ENCODE peak calls at places on chromosomes 6 and 20, in five cellular contexts. Z is ovary; K is CD8-positive, alpha-beta T cell; J is BJ; A is IMR-90. X is an unnamed sample.

GRCh38 chr6:130944486-130944885 is 117.3 kb downstream of the SMLR1 start:
- DNase-seq in A (no peak), K (no peak), Z (no peak), J (no peak), X (no peak)

GRCh38 chr6:41406821-41407787 is 71.7 kb downstream of the NCR2 start:
- DNase-seq in J (no peak), Z (no peak), K (no peak), A (no peak), X (no peak)

GRCh38 chr6:39295538-39295937 is 18.7 kb downstream of the KCNK17 start:
- DNase-seq in K (no peak), A (no peak), J (no peak), Z (no peak), X (no peak)

GRCh38 chr6:137722749-137723272 is 144.2 kb upstream of the TNFAIP3 start:
- DNase-seq in K (no peak), A (peak; percentile 37), J (no peak), Z (no peak), X (no peak)

GRCh38 chr20:6471110-6471647 is 296.3 kb upstream of the BMP2 start:
- DNase-seq in J (no peak), A (no peak), K (no peak), Z (no peak), X (no peak)

GRCh38 chr6:98832282-98833100 is 1.9 kb upstream of the POU3F2 start:
- DNase-seq in K (no peak), A (peak; percentile 74), J (peak; percentile 11), Z (peak; percentile 34), X (peak; percentile 24)

GRCh38 chr20:41553142-41553879 is 64.9 kb downstream of the CHD6 start:
- DNase-seq in Z (no peak), K (no peak), J (no peak), A (no peak), X (no peak)

GRCh38 chr6:10411131-10411914 is 3.6 kb downstream of the TFAP2A start:
- DNase-seq in Z (no peak), K (no peak), A (no peak), J (no peak), X (no peak)

GRCh38 chr6:165834613-165835259 is 171.7 kb upstream of the PDE10A start:
- DNase-seq in K (no peak), J (no peak), Z (peak; percentile 54), A (peak; percentile 17), X (no peak)

GRCh38 chr6:111712398-111712797 is 106.7 kb upstream of the TRAF3IP2 start:
- DNase-seq in J (peak; percentile 35), A (peak; percentile 95), K (no peak), Z (no peak), X (peak; percentile 84)

GRCh38 chr20:5612476-5613291 is 137.5 kb upstream of the SHLD1 start:
- DNase-seq in Z (no peak), K (peak; percentile 45), J (no peak), A (peak; percentile 85), X (no peak)

GRCh38 chr20:46207031-46207549 is 89.0 kb downstream of the CD40 start:
- DNase-seq in Z (peak; percentile 40), K (no peak), J (no peak), A (no peak), X (no peak)

GRCh38 chr20:33670715-33671499 is 3.3 kb downstream of the NECAB3 start:
- DNase-seq in A (no peak), J (no peak), K (no peak), Z (no peak), X (no peak)

GRCh38 chr20:35275741-35276251 is 2.1 kb downstream of the MMP24OS start:
- DNase-seq in K (no peak), A (no peak), Z (no peak), J (no peak), X (no peak)
- H3K4me3 ChIP-seq in K (no peak overlapping the region), A (no peak overlapping the region), Z (no peak overlapping the region), J (no peak overlapping the region), X (no peak overlapping the region)

DNA sequence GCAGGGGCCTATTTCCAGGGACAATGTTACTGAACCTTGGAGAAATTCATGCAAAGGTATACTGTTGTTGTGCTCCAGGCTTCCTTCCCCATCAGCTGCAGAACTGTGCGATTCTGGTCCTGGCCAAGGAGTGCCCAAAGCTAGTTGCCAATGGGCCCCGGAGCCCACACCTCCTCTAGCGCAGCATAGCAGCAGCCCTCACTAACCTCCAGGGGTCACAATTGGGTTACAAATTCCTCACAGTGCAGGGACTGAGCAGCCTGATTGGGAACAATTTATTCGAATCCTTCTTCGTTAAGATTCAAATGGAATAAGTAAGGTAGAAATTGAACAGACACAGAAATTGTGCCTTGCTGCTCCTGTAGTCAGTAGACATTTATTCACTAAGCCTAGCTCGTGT is 284.9 kb downstream of the PRKN start:
- DNase-seq in Z (no peak), A (no peak), K (no peak), J (no peak), X (no peak)
- TF ChIP-seq CTCF in Z (no peak), A (no peak), K (no peak), J (no peak), X (no peak)

GRCh38 chr6:26121141-26122004 is 34.1 kb downstream of the HFE start:
- DNase-seq in A (peak; percentile 81), J (no peak), K (no peak), Z (no peak), X (no peak)
- H3K4me3 ChIP-seq in A (peak overlapping the region; percentile 6), J (no peak overlapping the region), K (no peak overlapping the region), Z (no peak overlapping the region), X (no peak overlapping the region)

GRCh38 chr20:60203451-60203850 is 245.2 kb downstream of the CDH26 start:
- DNase-seq in K (no peak), A (no peak), Z (no peak), J (no peak), X (no peak)

GRCh38 chr20:60209048-60209447 is 250.8 kb downstream of the CDH26 start:
- DNase-seq in A (no peak), K (no peak), Z (no peak), J (no peak), X (no peak)

GRCh38 chr20:60202046-60202445 is 243.8 kb downstream of the CDH26 start:
- DNase-seq in A (no peak), J (no peak), Z (no peak), K (no peak), X (no peak)

GRCh38 chr20:60204601-60205000 is 246.4 kb downstream of the CDH26 start:
- DNase-seq in J (no peak), Z (no peak), K (no peak), A (no peak), X (no peak)

GRCh38 chr20:60206259-60206658 is 248.0 kb downstream of the CDH26 start:
- DNase-seq in J (no peak), Z (no peak), K (no peak), A (peak; percentile 49), X (peak; percentile 8)
- TF ChIP-seq CTCF in J (peak; percentile 64), Z (no peak), K (no peak), A (peak; percentile 59), X (peak; percentile 65)

GRCh38 chr6:169229611-169230321 is 23.9 kb downstream of the THBS2 start:
- DNase-seq in K (no peak), J (no peak), A (no peak), Z (peak; percentile 14), X (no peak)
- H3K4me3 ChIP-seq in K (no peak overlapping the region), J (no peak overlapping the region), A (no peak overlapping the region), Z (no peak overlapping the region), X (no peak overlapping the region)